ENCODE peak calls at places on chromosomes 5 and 9, in seven cellular contexts. One of them, this sample, is unnamed.

GRCh38 chr5:114243281-114243982 is 118.4 kb upstream of the KCNN2 start:
- DNase-seq in MCF 10A: no peak
- DNase-seq in NCI-H1694 treated with DMSO at 0.1 percent for 48 hours: no peak
- DNase-seq in SIG-M5: no peak
- DNase-seq in NCI-H1417 treated with DMSO at 0.1 percent for 48 hours: no peak
- DNase-seq in GM23248: no peak
- DNase-seq in HuH-7.5: no peak
- DNase-seq in this sample: peak; percentile 87

GRCh38 chr9:111038336-111039202 is at the start of gene LPAR1:
- DNase-seq in MCF 10A: no peak
- DNase-seq in NCI-H1694 treated with DMSO at 0.1 percent for 48 hours: no peak
- DNase-seq in SIG-M5: no peak
- DNase-seq in NCI-H1417 treated with DMSO at 0.1 percent for 48 hours: no peak
- DNase-seq in GM23248: peak; percentile 80
- DNase-seq in HuH-7.5: no peak
- DNase-seq in this sample: peak; percentile 54

GRCh38 chr5:112316731-112317130 is 102.3 kb downstream of the EPB41L4A start:
- DNase-seq in MCF 10A: no peak
- DNase-seq in NCI-H1694 treated with DMSO at 0.1 percent for 48 hours: no peak
- DNase-seq in SIG-M5: no peak
- DNase-seq in NCI-H1417 treated with DMSO at 0.1 percent for 48 hours: no peak
- DNase-seq in GM23248: no peak
- DNase-seq in HuH-7.5: no peak
- DNase-seq in this sample: no peak

GRCh38 chr5:123444016-123444415 is 20.8 kb upstream of the CEP120 start:
- DNase-seq in MCF 10A: no peak
- DNase-seq in NCI-H1694 treated with DMSO at 0.1 percent for 48 hours: no peak
- DNase-seq in SIG-M5: no peak
- DNase-seq in NCI-H1417 treated with DMSO at 0.1 percent for 48 hours: no peak
- DNase-seq in GM23248: no peak
- DNase-seq in HuH-7.5: no peak
- DNase-seq in this sample: no peak

GRCh38 chr5:83034036-83034435 is 43.2 kb downstream of the TMEM167A start:
- DNase-seq in MCF 10A: no peak
- DNase-seq in NCI-H1694 treated with DMSO at 0.1 percent for 48 hours: no peak
- DNase-seq in SIG-M5: no peak
- DNase-seq in NCI-H1417 treated with DMSO at 0.1 percent for 48 hours: peak; percentile 77
- DNase-seq in GM23248: no peak
- DNase-seq in HuH-7.5: no peak
- DNase-seq in this sample: no peak

GRCh38 chr5:103057208-103058130 is 62.5 kb downstream of the GIN1 start:
- DNase-seq in MCF 10A: peak; percentile 46
- DNase-seq in NCI-H1694 treated with DMSO at 0.1 percent for 48 hours: no peak
- DNase-seq in SIG-M5: no peak
- DNase-seq in NCI-H1417 treated with DMSO at 0.1 percent for 48 hours: no peak
- DNase-seq in GM23248: no peak
- DNase-seq in HuH-7.5: no peak
- DNase-seq in this sample: no peak

GRCh38 chr9:137359850-137360249 is 57.8 kb upstream of the NRARP start:
- DNase-seq in MCF 10A: no peak
- DNase-seq in NCI-H1694 treated with DMSO at 0.1 percent for 48 hours: no peak
- DNase-seq in SIG-M5: no peak
- DNase-seq in NCI-H1417 treated with DMSO at 0.1 percent for 48 hours: no peak
- DNase-seq in GM23248: no peak
- DNase-seq in HuH-7.5: no peak
- DNase-seq in this sample: no peak

GRCh38 chr9:34995288-34996060 is 5.9 kb downstream of the DNAJB5 start:
- DNase-seq in MCF 10A: peak; percentile 93
- DNase-seq in NCI-H1694 treated with DMSO at 0.1 percent for 48 hours: no peak
- DNase-seq in SIG-M5: no peak
- DNase-seq in NCI-H1417 treated with DMSO at 0.1 percent for 48 hours: no peak
- DNase-seq in GM23248: peak; percentile 87
- DNase-seq in HuH-7.5: no peak
- DNase-seq in this sample: no peak

GRCh38 chr9:31745886-31746285 is 638.6 kb upstream of the ACO1 start:
- DNase-seq in MCF 10A: no peak
- DNase-seq in NCI-H1694 treated with DMSO at 0.1 percent for 48 hours: no peak
- DNase-seq in SIG-M5: no peak
- DNase-seq in NCI-H1417 treated with DMSO at 0.1 percent for 48 hours: no peak
- DNase-seq in GM23248: no peak
- DNase-seq in HuH-7.5: no peak
- DNase-seq in this sample: no peak

GRCh38 chr5:143887302-143887638 is 75.3 kb downstream of the HMHB1 start:
- DNase-seq in MCF 10A: peak; percentile 68
- DNase-seq in NCI-H1694 treated with DMSO at 0.1 percent for 48 hours: peak; percentile 91
- DNase-seq in SIG-M5: no peak
- DNase-seq in NCI-H1417 treated with DMSO at 0.1 percent for 48 hours: peak; percentile 3
- DNase-seq in GM23248: peak; percentile 77
- DNase-seq in HuH-7.5: no peak
- DNase-seq in this sample: no peak

GRCh38 chr5:93360436-93361100 is 220.5 kb downstream of the NR2F1-AS1 start:
- DNase-seq in MCF 10A: no peak
- DNase-seq in NCI-H1694 treated with DMSO at 0.1 percent for 48 hours: no peak
- DNase-seq in SIG-M5: no peak
- DNase-seq in NCI-H1417 treated with DMSO at 0.1 percent for 48 hours: no peak
- DNase-seq in GM23248: no peak
- DNase-seq in HuH-7.5: no peak
- DNase-seq in this sample: no peak

GRCh38 chr5:172188033-172188892 is at the start of gene STK10:
- DNase-seq in MCF 10A: peak; percentile 95
- DNase-seq in NCI-H1694 treated with DMSO at 0.1 percent for 48 hours: peak; percentile 73
- DNase-seq in SIG-M5: peak; percentile 67
- DNase-seq in NCI-H1417 treated with DMSO at 0.1 percent for 48 hours: peak; percentile 13
- DNase-seq in GM23248: peak; percentile 98
- DNase-seq in HuH-7.5: peak; percentile 92
- DNase-seq in this sample: peak; percentile 67

GRCh38 chr5:178304761-178305645 is 72.4 kb upstream of the PHYKPL start:
- DNase-seq in MCF 10A: no peak
- DNase-seq in NCI-H1694 treated with DMSO at 0.1 percent for 48 hours: no peak
- DNase-seq in SIG-M5: no peak
- DNase-seq in NCI-H1417 treated with DMSO at 0.1 percent for 48 hours: no peak
- DNase-seq in GM23248: peak; percentile 5
- DNase-seq in HuH-7.5: no peak
- DNase-seq in this sample: no peak

GRCh38 chr5:57559110-57559635 is 76.6 kb upstream of the ACTBL2 start:
- DNase-seq in MCF 10A: no peak
- DNase-seq in NCI-H1694 treated with DMSO at 0.1 percent for 48 hours: no peak
- DNase-seq in SIG-M5: no peak
- DNase-seq in NCI-H1417 treated with DMSO at 0.1 percent for 48 hours: no peak
- DNase-seq in GM23248: peak; percentile 17
- DNase-seq in HuH-7.5: no peak
- DNase-seq in this sample: no peak

GRCh38 chr5:92401492-92401891 is 1018.4 kb upstream of the ARRDC3 start:
- DNase-seq in MCF 10A: no peak
- DNase-seq in NCI-H1694 treated with DMSO at 0.1 percent for 48 hours: peak; percentile 20
- DNase-seq in SIG-M5: no peak
- DNase-seq in NCI-H1417 treated with DMSO at 0.1 percent for 48 hours: no peak
- DNase-seq in GM23248: peak; percentile 36
- DNase-seq in HuH-7.5: no peak
- DNase-seq in this sample: no peak

GRCh38 chr9:109715340-109715739 is 64.7 kb upstream of the PALM2AKAP2 start:
- DNase-seq in MCF 10A: no peak
- DNase-seq in NCI-H1694 treated with DMSO at 0.1 percent for 48 hours: no peak
- DNase-seq in SIG-M5: no peak
- DNase-seq in NCI-H1417 treated with DMSO at 0.1 percent for 48 hours: no peak
- DNase-seq in GM23248: no peak
- DNase-seq in HuH-7.5: no peak
- DNase-seq in this sample: no peak

GRCh38 chr9:70044450-70045307 is 1.0 kb downstream of the MAMDC2 start:
- DNase-seq in MCF 10A: peak; percentile 69
- DNase-seq in NCI-H1694 treated with DMSO at 0.1 percent for 48 hours: no peak
- DNase-seq in SIG-M5: no peak
- DNase-seq in NCI-H1417 treated with DMSO at 0.1 percent for 48 hours: no peak
- DNase-seq in GM23248: peak; percentile 76
- DNase-seq in HuH-7.5: no peak
- DNase-seq in this sample: no peak

GRCh38 chr5:149930060-149930753 is 14.4 kb downstream of the PDE6A start:
- DNase-seq in MCF 10A: no peak
- DNase-seq in NCI-H1694 treated with DMSO at 0.1 percent for 48 hours: no peak
- DNase-seq in SIG-M5: no peak
- DNase-seq in NCI-H1417 treated with DMSO at 0.1 percent for 48 hours: no peak
- DNase-seq in GM23248: peak; percentile 38
- DNase-seq in HuH-7.5: no peak
- DNase-seq in this sample: no peak

GRCh38 chr5:131814990-131815389 is 18.2 kb upstream of the FNIP1 start:
- DNase-seq in MCF 10A: peak; percentile 61
- DNase-seq in NCI-H1694 treated with DMSO at 0.1 percent for 48 hours: no peak
- DNase-seq in SIG-M5: no peak
- DNase-seq in NCI-H1417 treated with DMSO at 0.1 percent for 48 hours: no peak
- DNase-seq in GM23248: peak; percentile 68
- DNase-seq in HuH-7.5: no peak
- DNase-seq in this sample: peak; percentile 46

GRCh38 chr9:122337561-122337939 is 33.3 kb upstream of the PTGS1 start:
- DNase-seq in MCF 10A: no peak
- DNase-seq in NCI-H1694 treated with DMSO at 0.1 percent for 48 hours: no peak
- DNase-seq in SIG-M5: no peak
- DNase-seq in NCI-H1417 treated with DMSO at 0.1 percent for 48 hours: no peak
- DNase-seq in GM23248: no peak
- DNase-seq in HuH-7.5: no peak
- DNase-seq in this sample: no peak

GRCh38 chr5:55226027-55226933 is 835 bp downstream of the MCIDAS start:
- DNase-seq in MCF 10A: peak; percentile 84
- DNase-seq in NCI-H1694 treated with DMSO at 0.1 percent for 48 hours: peak; percentile 74
- DNase-seq in SIG-M5: no peak
- DNase-seq in NCI-H1417 treated with DMSO at 0.1 percent for 48 hours: no peak
- DNase-seq in GM23248: peak; percentile 67
- DNase-seq in HuH-7.5: peak; percentile 93
- DNase-seq in this sample: no peak

GRCh38 chr5:80153586-80154126 is 102.2 kb downstream of the SERINC5 start:
- DNase-seq in MCF 10A: no peak
- DNase-seq in NCI-H1694 treated with DMSO at 0.1 percent for 48 hours: no peak
- DNase-seq in SIG-M5: no peak
- DNase-seq in NCI-H1417 treated with DMSO at 0.1 percent for 48 hours: no peak
- DNase-seq in GM23248: no peak
- DNase-seq in HuH-7.5: no peak
- DNase-seq in this sample: no peak

GRCh38 chr9:111898331-111899096 is 1.9 kb downstream of the UGCG start:
- DNase-seq in MCF 10A: no peak
- DNase-seq in NCI-H1694 treated with DMSO at 0.1 percent for 48 hours: no peak
- DNase-seq in SIG-M5: no peak
- DNase-seq in NCI-H1417 treated with DMSO at 0.1 percent for 48 hours: no peak
- DNase-seq in GM23248: peak; percentile 48
- DNase-seq in HuH-7.5: no peak
- DNase-seq in this sample: no peak

GRCh38 chr9:125600194-125600593 is 106.8 kb downstream of the MAPKAP1 start:
- DNase-seq in MCF 10A: no peak
- DNase-seq in NCI-H1694 treated with DMSO at 0.1 percent for 48 hours: no peak
- DNase-seq in SIG-M5: no peak
- DNase-seq in NCI-H1417 treated with DMSO at 0.1 percent for 48 hours: no peak
- DNase-seq in GM23248: peak; percentile 8
- DNase-seq in HuH-7.5: no peak
- DNase-seq in this sample: no peak

This sample was measured in AG04450.